ENCODE peak calls at places on chromosomes 12 and 14, in four cellular contexts. One of them, this sample, is unnamed.

GRCh38 chr12:13074396-13075113 is 28.9 kb downstream of the GSG1 start:
- DNase-seq in HL-60: no peak
- DNase-seq in GM12878: no peak
- DNase-seq in K562: no peak
- DNase-seq in this sample: no peak

GRCh38 chr14:92780444-92780843 is 13.7 kb upstream of the GOLGA5 start:
- DNase-seq in HL-60: no peak
- DNase-seq in GM12878: no peak
- DNase-seq in K562: no peak
- DNase-seq in this sample: no peak

GRCh38 chr12:105538880-105539279 is 208.4 kb downstream of the C12orf75 start:
- DNase-seq in HL-60: no peak
- DNase-seq in GM12878: no peak
- DNase-seq in K562: no peak
- DNase-seq in this sample: no peak

GRCh38 chr12:102059343-102059742 is 2.4 kb downstream of the WASHC3 start:
- DNase-seq in HL-60: no peak
- DNase-seq in GM12878: no peak
- DNase-seq in K562: no peak
- DNase-seq in this sample: no peak

GRCh38 chr14:68849416-68849815 is 56.5 kb upstream of the ZFP36L1 start:
- DNase-seq in HL-60: no peak
- DNase-seq in GM12878: no peak
- DNase-seq in K562: no peak
- DNase-seq in this sample: no peak

GRCh38 chr12:94329366-94329765 is 130.3 kb downstream of the CEP83 start:
- DNase-seq in HL-60: no peak
- DNase-seq in GM12878: no peak
- DNase-seq in K562: no peak
- DNase-seq in this sample: no peak

GRCh38 chr14:59695198-59695597 is 118.6 kb upstream of the CCDC175 start:
- DNase-seq in HL-60: no peak
- DNase-seq in GM12878: no peak
- DNase-seq in K562: no peak
- DNase-seq in this sample: no peak

GRCh38 chr12:112839386-112839972 is 47.9 kb downstream of the RPH3A start:
- DNase-seq in HL-60: no peak
- DNase-seq in GM12878: no peak
- DNase-seq in K562: no peak
- DNase-seq in this sample: no peak

GRCh38 chr14:34093878-34094277 is 143.0 kb upstream of the EGLN3 start:
- DNase-seq in HL-60: no peak
- DNase-seq in GM12878: no peak
- DNase-seq in K562: no peak
- DNase-seq in this sample: no peak

GRCh38 chr14:61322011-61322798 is 826 bp downstream of the PRKCH start:
- DNase-seq in HL-60: no peak
- DNase-seq in GM12878: no peak
- DNase-seq in K562: no peak
- DNase-seq in this sample: no peak

GRCh38 chr12:68623059-68623458 is 12.4 kb downstream of the RAP1B start:
- DNase-seq in HL-60: no peak
- DNase-seq in GM12878: no peak
- DNase-seq in K562: no peak
- DNase-seq in this sample: no peak

GRCh38 chr14:44639986-44640385 is 132.9 kb upstream of the FSCB start:
- DNase-seq in HL-60: no peak
- DNase-seq in GM12878: no peak
- DNase-seq in K562: no peak
- DNase-seq in this sample: no peak

GRCh38 chr14:26863736-26864135 is 265.9 kb upstream of the NOVA1 start:
- DNase-seq in HL-60: no peak
- DNase-seq in GM12878: no peak
- DNase-seq in K562: no peak
- DNase-seq in this sample: no peak

GRCh38 chr12:32444895-32445294 is 45.5 kb downstream of the FGD4 start:
- DNase-seq in HL-60: no peak
- DNase-seq in GM12878: no peak
- DNase-seq in K562: no peak
- DNase-seq in this sample: no peak

GRCh38 chr14:96194657-96195431 is 9.8 kb upstream of the BDKRB2 start:
- DNase-seq in HL-60: no peak
- DNase-seq in GM12878: no peak
- DNase-seq in K562: no peak
- DNase-seq in this sample: no peak

GRCh38 chr14:29738950-29739349 is 188.7 kb downstream of the PRKD1 start:
- DNase-seq in HL-60: no peak
- DNase-seq in GM12878: no peak
- DNase-seq in K562: no peak
- DNase-seq in this sample: no peak

GRCh38 chr14:61288228-61288627 is 7.1 kb upstream of the TMEM30B start:
- DNase-seq in HL-60: no peak
- DNase-seq in GM12878: no peak
- DNase-seq in K562: no peak
- DNase-seq in this sample: no peak

GRCh38 chr12:80763874-80764273 is 47.2 kb downstream of the MYF5 start:
- DNase-seq in HL-60: peak; percentile 3
- DNase-seq in GM12878: no peak
- DNase-seq in K562: peak; percentile 10
- DNase-seq in this sample: no peak

GRCh38 chr12:116718578-116719454 is 19.1 kb downstream of the SPRING1 start:
- DNase-seq in HL-60: no peak
- DNase-seq in GM12878: no peak
- DNase-seq in K562: no peak
- DNase-seq in this sample: no peak

GRCh38 chr14:61147898-61148549 is 133.1 kb downstream of the TMEM30B start:
- DNase-seq in HL-60: no peak
- DNase-seq in GM12878: no peak
- DNase-seq in K562: no peak
- DNase-seq in this sample: no peak

GRCh38 chr14:58426819-58427288 is 477 bp downstream of the TIMM9 start:
- DNase-seq in HL-60: peak; percentile 68
- DNase-seq in GM12878: no peak
- DNase-seq in K562: peak; percentile 46
- DNase-seq in this sample: no peak

GRCh38 chr12:34108405-34108803 is 86.1 kb downstream of the ALG10 start:
- DNase-seq in HL-60: no peak
- DNase-seq in GM12878: no peak
- DNase-seq in K562: no peak
- DNase-seq in this sample: no peak

GRCh38 chr14:35932659-35933159 is 106.6 kb downstream of the BRMS1L start:
- DNase-seq in HL-60: no peak
- DNase-seq in GM12878: peak; percentile 47
- DNase-seq in K562: no peak
- DNase-seq in this sample: no peak

GRCh38 chr12:67705394-67706370 is 57.1 kb downstream of the DYRK2 start:
- DNase-seq in HL-60: no peak
- DNase-seq in GM12878: no peak
- DNase-seq in K562: no peak
- DNase-seq in this sample: no peak

GRCh38 chr12:94982456-94982855 is 21.0 kb downstream of the NDUFA12 start:
- DNase-seq in HL-60: no peak
- DNase-seq in GM12878: no peak
- DNase-seq in K562: no peak
- DNase-seq in this sample: no peak

GRCh38 chr12:131375261-131375971 is 335.5 kb upstream of the SFSWAP start:
- DNase-seq in HL-60: no peak
- DNase-seq in GM12878: no peak
- DNase-seq in K562: no peak
- DNase-seq in this sample: no peak

GRCh38 chr12:49784756-49785409 is 43.3 kb downstream of the NCKAP5L start:
- DNase-seq in HL-60: no peak
- DNase-seq in GM12878: no peak
- DNase-seq in K562: no peak
- DNase-seq in this sample: no peak

GRCh38 chr12:119229205-119229604 is 50.5 kb downstream of the HSPB8 start:
- DNase-seq in HL-60: no peak
- DNase-seq in GM12878: no peak
- DNase-seq in K562: peak; percentile 65
- DNase-seq in this sample: no peak

GRCh38 chr14:50804181-50804721 is 26.7 kb downstream of the NIN start:
- DNase-seq in HL-60: no peak
- DNase-seq in GM12878: no peak
- DNase-seq in K562: no peak
- DNase-seq in this sample: no peak
- TF ChIP-seq SPI1 in HL-60: no peak
- TF ChIP-seq SPI1 in GM12878: no peak
- TF ChIP-seq SPI1 in K562: no peak
- TF ChIP-seq SPI1 in this sample: no peak

GRCh38 chr14:101220921-101221510 is 317.5 kb upstream of the RTL1 start:
- DNase-seq in HL-60: no peak
- DNase-seq in GM12878: no peak
- DNase-seq in K562: no peak
- DNase-seq in this sample: no peak

GRCh38 chr14:101221549-101222160 is 318.1 kb upstream of the RTL1 start:
- DNase-seq in HL-60: no peak
- DNase-seq in GM12878: no peak
- DNase-seq in K562: no peak
- DNase-seq in this sample: no peak

GRCh38 chr14:101222362-101223090 is 319.0 kb upstream of the RTL1 start:
- DNase-seq in HL-60: no peak
- DNase-seq in GM12878: no peak
- DNase-seq in K562: no peak
- DNase-seq in this sample: no peak

GRCh38 chr14:101217972-101218371 is 314.4 kb upstream of the RTL1 start:
- DNase-seq in HL-60: no peak
- DNase-seq in GM12878: no peak
- DNase-seq in K562: no peak
- DNase-seq in this sample: no peak

GRCh38 chr14:101219896-101220703 is 316.6 kb upstream of the RTL1 start:
- DNase-seq in HL-60: no peak
- DNase-seq in GM12878: no peak
- DNase-seq in K562: no peak
- DNase-seq in this sample: no peak
- TF ChIP-seq SPI1 in HL-60: no peak
- TF ChIP-seq SPI1 in GM12878: no peak
- TF ChIP-seq SPI1 in K562: no peak
- TF ChIP-seq SPI1 in this sample: no peak

DNA sequence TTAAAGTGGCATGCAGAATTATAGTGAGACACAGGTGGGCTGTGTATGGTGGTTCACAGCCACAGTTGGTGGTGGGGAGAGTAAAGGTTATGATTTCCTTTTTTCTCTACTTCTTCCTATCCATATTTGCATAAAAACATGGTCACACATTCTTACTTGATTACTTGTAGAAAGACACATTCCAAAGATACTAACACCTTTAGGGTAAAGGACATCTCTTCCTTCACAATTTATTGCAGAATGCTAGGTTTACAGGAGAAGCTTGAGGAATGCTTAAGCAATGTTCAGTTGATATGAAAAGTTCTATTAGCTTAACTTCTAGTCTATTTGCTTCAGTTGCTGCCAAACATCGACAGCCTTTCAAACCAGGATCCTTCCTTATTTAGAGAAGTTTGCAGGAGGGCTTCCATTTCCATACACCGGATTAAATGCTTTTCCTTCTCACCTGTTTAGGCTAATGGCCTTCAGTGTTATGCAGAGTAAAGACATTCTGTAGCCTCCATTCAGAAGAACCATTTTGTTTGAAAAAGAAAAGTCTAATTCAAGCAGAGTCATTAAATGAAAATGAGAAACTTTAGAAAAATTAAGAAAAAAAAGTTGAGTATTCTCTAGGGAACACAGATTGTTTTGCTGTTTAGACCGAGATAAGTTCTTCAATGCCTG is 2.6 kb upstream of the PHC1 start:
- DNase-seq in HL-60: no peak
- DNase-seq in GM12878: no peak
- DNase-seq in K562: no peak
- DNase-seq in this sample: no peak
- TF ChIP-seq SPI1 in HL-60: no peak
- TF ChIP-seq SPI1 in GM12878: no peak
- TF ChIP-seq SPI1 in K562: no peak
- TF ChIP-seq SPI1 in this sample: no peak

GRCh38 chr14:40413146-40413545 is 980.9 kb upstream of the FBXO33 start:
- DNase-seq in HL-60: no peak
- DNase-seq in GM12878: no peak
- DNase-seq in K562: no peak
- DNase-seq in this sample: no peak
- TF ChIP-seq SPI1 in HL-60: no peak
- TF ChIP-seq SPI1 in GM12878: no peak
- TF ChIP-seq SPI1 in K562: no peak
- TF ChIP-seq SPI1 in this sample: no peak

DNA sequence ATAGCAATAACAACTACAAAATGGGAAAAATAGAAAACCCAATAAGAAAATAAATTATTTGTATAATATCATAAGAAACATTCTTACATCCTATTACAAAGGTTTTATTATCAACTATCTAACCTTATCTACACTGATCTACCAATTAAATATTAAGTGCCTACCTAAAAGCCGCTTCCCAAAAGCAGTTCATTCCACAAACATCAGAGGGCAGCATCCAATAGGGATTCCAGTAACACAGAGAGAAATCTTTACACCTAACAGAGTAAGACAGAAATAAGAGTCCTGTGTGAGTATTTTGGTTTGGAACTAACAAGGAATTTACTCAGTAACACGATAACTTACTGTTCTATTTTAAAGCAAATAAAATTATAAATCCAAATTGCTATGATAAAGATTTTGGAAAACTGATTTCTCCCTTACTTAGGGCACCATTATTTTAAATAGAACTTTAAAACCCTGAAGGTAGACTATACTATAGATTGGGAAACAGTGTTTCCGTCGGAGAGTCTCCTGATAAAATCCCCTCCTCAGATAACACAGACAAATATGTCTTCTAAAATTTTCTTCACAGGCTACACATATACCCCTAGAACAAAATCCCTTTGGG is 15.0 kb downstream of the GXYLT1 start:
- DNase-seq in HL-60: peak; percentile 40
- DNase-seq in GM12878: no peak
- DNase-seq in K562: no peak
- DNase-seq in this sample: no peak
- TF ChIP-seq SPI1 in HL-60: no peak
- TF ChIP-seq SPI1 in GM12878: no peak
- TF ChIP-seq SPI1 in K562: no peak
- TF ChIP-seq SPI1 in this sample: no peak

DNA sequence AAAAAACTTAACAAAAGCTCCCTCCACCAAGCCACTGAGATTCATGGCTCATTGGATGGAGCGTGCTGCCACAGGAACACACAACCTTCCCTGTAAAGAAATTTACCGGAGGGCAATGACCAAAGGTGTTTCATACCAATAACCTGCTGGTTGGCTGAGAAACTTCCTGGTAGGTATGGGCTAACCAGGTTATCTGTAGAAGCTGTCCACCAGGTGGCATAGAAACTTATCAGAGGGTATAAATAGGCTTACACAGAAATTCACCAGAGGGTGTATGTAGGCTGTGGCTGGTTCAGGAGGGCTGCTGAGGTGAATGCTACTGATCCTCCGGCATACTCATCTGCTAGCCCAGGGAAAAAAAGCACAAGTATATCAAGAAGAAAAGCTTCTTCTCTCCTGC is 27.1 kb upstream of the MTERF2 start:
- DNase-seq in HL-60: no peak
- DNase-seq in GM12878: no peak
- DNase-seq in K562: peak; percentile 10
- DNase-seq in this sample: no peak
- TF ChIP-seq SPI1 in HL-60: no peak
- TF ChIP-seq SPI1 in GM12878: no peak
- TF ChIP-seq SPI1 in K562: no peak
- TF ChIP-seq SPI1 in this sample: no peak

GRCh38 chr14:94581127-94581999 is at the start of gene SERPINA5:
- DNase-seq in HL-60: no peak
- DNase-seq in GM12878: no peak
- DNase-seq in K562: peak; percentile 52
- DNase-seq in this sample: no peak
- TF ChIP-seq SPI1 in HL-60: no peak
- TF ChIP-seq SPI1 in GM12878: no peak
- TF ChIP-seq SPI1 in K562: no peak
- TF ChIP-seq SPI1 in this sample: no peak

This sample was measured in GM12891.